ENCODE peak calls at places on chromosome 21, in five cellular contexts. I, Q, X, E and U are unnamed samples.

GRCh38 chr21:39121600-39122355 is 61.5 kb downstream of the PSMG1 start:
- DNase-seq in I (no peak), Q (no peak), X (no peak), E (no peak), U (no peak)

GRCh38 chr21:38139380-38140168 is 117.2 kb upstream of the KCNJ15 start:
- DNase-seq in I (no peak), Q (peak), X (no peak), E (peak), U (no peak)

GRCh38 chr21:39445339-39446269 is at the start of gene LCA5L:
- DNase-seq in I (peak), Q (peak), X (peak), E (peak), U (peak)

GRCh38 chr21:33908760-33909159 is 6.8 kb downstream of the ATP5PO start:
- DNase-seq in I (no peak), Q (no peak), X (no peak), E (no peak), U (no peak)

GRCh38 chr21:31543191-31543590 is 116.3 kb upstream of the SOD1 start:
- DNase-seq in I (no peak), Q (peak), X (no peak), E (no peak), U (no peak)

GRCh38 chr21:33116669-33117267 is 46.8 kb downstream of the OLIG1 start:
- DNase-seq in I (no peak), Q (no peak), X (no peak), E (no peak), U (no peak)

GRCh38 chr21:34006603-34007168 is 66.7 kb upstream of the MRPS6 start:
- DNase-seq in I (no peak), Q (no peak), X (no peak), E (no peak), U (no peak)

GRCh38 chr21:34354836-34355235 is 9.0 kb upstream of the KCNE2 start:
- DNase-seq in I (no peak), Q (no peak), X (no peak), E (no peak), U (no peak)

GRCh38 chr21:37503848-37504467 is 137.4 kb downstream of the DYRK1A start:
- DNase-seq in I (no peak), Q (peak), X (no peak), E (peak), U (no peak)

GRCh38 chr21:28633803-28634572 is 358.7 kb downstream of the LTN1 start:
- DNase-seq in I (no peak), Q (peak), X (no peak), E (no peak), U (no peak)

GRCh38 chr21:29299906-29300546 is 1.3 kb downstream of the BACH1 start:
- DNase-seq in I (peak), Q (peak), X (peak), E (peak), U (peak)

GRCh38 chr21:33976082-33976979 is 60.7 kb upstream of the ATP5PO start:
- DNase-seq in I (peak), Q (peak), X (no peak), E (peak), U (peak)

GRCh38 chr21:38250991-38251418 is 5.8 kb upstream of the KCNJ15 start:
- DNase-seq in I (no peak), Q (no peak), X (no peak), E (no peak), U (no peak)

GRCh38 chr21:33199516-33200217 is 30.1 kb upstream of the IFNAR2 start:
- DNase-seq in I (peak), Q (peak), X (peak), E (peak), U (peak)

GRCh38 chr21:33266784-33267135 is 593 bp downstream of the IL10RB start:
- DNase-seq in I (no peak), Q (no peak), X (peak), E (no peak), U (no peak)

GRCh38 chr21:45257673-45258341 is 29.9 kb downstream of the POFUT2 start:
- DNase-seq in I (no peak), Q (no peak), X (peak), E (no peak), U (no peak)
- TF ChIP-seq MXI1 in I (no peak), Q (no peak), X (no peak), E (no peak), U (no peak)

DNA sequence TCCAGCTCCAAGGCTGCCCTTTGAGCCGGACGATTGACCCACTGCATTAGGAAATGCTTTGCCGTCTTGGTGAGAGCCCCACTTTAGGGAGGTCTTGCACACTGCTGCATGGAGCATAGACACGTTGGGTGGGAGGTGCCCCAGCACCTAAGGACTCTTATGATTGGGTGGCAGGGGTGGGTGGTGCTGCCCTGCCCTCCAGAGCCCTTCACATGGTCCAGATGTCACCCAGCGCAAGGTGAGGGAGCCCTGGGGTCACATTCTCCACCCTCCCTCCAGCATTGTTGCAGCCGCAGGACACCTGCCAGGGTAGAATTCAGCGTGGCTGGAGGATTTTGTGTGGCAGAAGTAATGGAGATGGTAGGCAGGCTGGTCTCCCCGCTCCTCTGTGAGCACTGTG is 137.4 kb upstream of the COL6A1 start:
- DNase-seq in I (no peak), Q (no peak), X (no peak), E (no peak), U (no peak)
- TF ChIP-seq MXI1 in I (no peak), Q (no peak), X (no peak), E (no peak), U (no peak)

GRCh38 chr21:27580276-27580675 is 613.4 kb upstream of the ADAMTS5 start:
- DNase-seq in I (no peak), Q (peak), X (no peak), E (no peak), U (no peak)
- TF ChIP-seq MXI1 in I (no peak), Q (no peak), X (no peak), E (no peak), U (no peak)

GRCh38 chr21:16519656-16520055 is 789.9 kb downstream of the USP25 start:
- DNase-seq in I (no peak), Q (no peak), X (no peak), E (no peak), U (no peak)

GRCh38 chr21:16517380-16517779 is 787.6 kb downstream of the USP25 start:
- DNase-seq in I (no peak), Q (peak), X (no peak), E (no peak), U (no peak)

GRCh38 chr21:16519012-16519411 is 789.2 kb downstream of the USP25 start:
- DNase-seq in I (no peak), Q (no peak), X (no peak), E (no peak), U (no peak)

GRCh38 chr21:16509466-16509865 is 779.7 kb downstream of the USP25 start:
- DNase-seq in I (no peak), Q (peak), X (no peak), E (no peak), U (no peak)

DNA sequence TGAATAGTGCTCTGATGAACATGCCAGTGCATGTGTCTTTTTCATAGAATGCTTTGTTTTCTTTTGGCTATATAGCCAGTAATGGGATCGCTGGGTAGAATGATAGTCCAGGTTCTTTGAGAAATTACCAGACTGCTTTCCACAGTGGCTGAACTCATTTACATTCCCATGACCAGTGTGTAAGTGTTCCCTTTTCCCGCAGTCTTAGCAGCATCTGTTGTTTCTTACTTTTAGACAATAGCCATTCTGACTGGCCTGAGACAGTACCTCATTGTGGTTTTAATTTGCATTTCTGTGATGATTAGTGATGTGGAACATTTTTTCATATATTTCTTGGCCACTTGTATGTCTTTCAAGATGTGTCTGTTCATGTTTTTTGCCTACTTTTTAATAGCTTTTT is 784.5 kb downstream of the USP25 start:
- DNase-seq in I (no peak), Q (no peak), X (no peak), E (no peak), U (no peak)
- TF ChIP-seq MXI1 in I (no peak), Q (no peak), X (no peak), E (no peak), U (no peak)

GRCh38 chr21:43718872-43719747 is at the start of gene PDXK:
- DNase-seq in I (peak), Q (peak), X (peak), E (peak), U (peak)
- TF ChIP-seq MXI1 in I (no peak), Q (peak), X (peak), E (peak), U (peak)

DNA sequence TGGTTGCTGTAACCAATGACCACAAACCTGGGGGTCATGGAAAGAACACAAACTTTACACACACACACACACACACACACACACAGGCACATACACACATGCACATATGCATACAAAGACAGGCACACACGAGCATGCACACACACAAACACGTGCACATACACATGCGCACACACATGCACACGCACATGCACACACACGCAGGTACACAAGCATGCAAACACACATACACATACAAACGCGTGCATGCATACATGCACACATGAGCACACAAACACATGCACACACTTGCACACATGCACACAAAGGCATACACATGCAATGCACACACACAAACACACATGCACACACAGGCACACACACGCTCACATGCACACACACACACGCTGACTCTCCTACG is 44.0 kb downstream of the UBASH3A start:
- DNase-seq in I (no peak), Q (no peak), X (no peak), E (no peak), U (no peak)
- TF ChIP-seq MXI1 in I (no peak), Q (no peak), X (no peak), E (no peak), U (no peak)

GRCh38 chr21:35622612-35623011 is 437.7 kb downstream of the SETD4 start:
- DNase-seq in I (no peak), Q (no peak), X (no peak), E (no peak), U (no peak)

GRCh38 chr21:35627462-35627861 is 432.9 kb downstream of the SETD4 start:
- DNase-seq in I (no peak), Q (no peak), X (no peak), E (no peak), U (no peak)

GRCh38 chr21:35624896-35625295 is 435.4 kb downstream of the SETD4 start:
- DNase-seq in I (no peak), Q (no peak), X (no peak), E (no peak), U (no peak)

GRCh38 chr21:35632711-35633110 is 427.6 kb downstream of the SETD4 start:
- DNase-seq in I (no peak), Q (no peak), X (no peak), E (no peak), U (no peak)

GRCh38 chr21:35628331-35628730 is 432.0 kb downstream of the SETD4 start:
- DNase-seq in I (no peak), Q (no peak), X (no peak), E (no peak), U (no peak)
- TF ChIP-seq MXI1 in I (no peak), Q (no peak), X (no peak), E (no peak), U (no peak)

DNA sequence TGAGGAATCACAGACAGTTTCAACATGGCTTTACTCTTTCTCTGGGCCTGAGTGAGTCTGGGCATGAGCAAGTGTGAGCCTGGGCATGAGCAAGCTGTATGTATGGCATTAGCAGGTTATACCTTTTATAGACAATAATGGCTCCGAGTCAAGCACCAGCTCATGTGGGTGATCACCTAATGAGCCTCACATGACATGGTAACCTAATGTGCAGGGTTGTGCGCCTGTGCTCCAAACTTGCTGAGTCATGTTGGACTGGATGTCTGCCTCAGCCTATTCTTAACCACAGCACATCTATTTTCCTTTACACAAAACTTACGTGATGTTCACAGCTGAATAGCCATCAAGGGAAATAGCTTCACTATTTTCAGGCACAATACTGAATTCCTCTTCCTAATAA is 236.2 kb upstream of the NRIP1 start:
- DNase-seq in I (peak), Q (no peak), X (no peak), E (no peak), U (no peak)
- TF ChIP-seq MXI1 in I (no peak), Q (no peak), X (no peak), E (no peak), U (no peak)